ENCODE peak calls at places on chromosome X, in nine cellular contexts. R is C1 segment of cervical spinal cord, E is EL, I is breast epithelium, H is NCI-H510A treated with DMSO at 0.1 percent for 48 hours, X is hepatocyte, S is aorta, Z is fibroblast of the conjunctiva, C is G401. N is an unnamed sample.

GRCh38 chrX:155632424-155633100 is 19.8 kb upstream of the TMLHE start:
- DNase-seq in S (no peak), C (no peak), Z (no peak), R (no peak), H (no peak), I (no peak), X (no peak), E (peak), N (no peak)

GRCh38 chrX:105515561-105515960 is 295.1 kb upstream of the TEX13A start:
- DNase-seq in I (no peak), E (no peak), Z (no peak), H (no peak), S (no peak), R (no peak), C (no peak), X (no peak), N (no peak)

GRCh38 chrX:123487674-123488073 is 245.2 kb downstream of the THOC2 start:
- DNase-seq in S (no peak), H (no peak), Z (no peak), R (no peak), C (no peak), X (no peak), E (peak), I (no peak), N (no peak)

GRCh38 chrX:69179380-69179911 is 14.2 kb upstream of the PJA1 start:
- DNase-seq in I (no peak), R (no peak), X (peak), E (no peak), H (peak), Z (no peak), C (peak), S (no peak), N (no peak)

GRCh38 chrX:10077425-10078188 is 79.2 kb upstream of the CLCN4 start:
- DNase-seq in S (no peak), Z (no peak), R (no peak), H (no peak), C (no peak), X (no peak), I (no peak), E (peak), N (no peak)

GRCh38 chrX:66030505-66031317 is 9.2 kb downstream of the VSIG4 start:
- DNase-seq in R (no peak), E (peak), H (no peak), Z (no peak), S (no peak), I (no peak), X (peak), C (peak), N (no peak)

GRCh38 chrX:154428176-154429171 is at the start of gene ATP6AP1:
- DNase-seq in I (peak), E (peak), S (peak), X (peak), Z (peak), H (peak), R (no peak), C (peak), N (peak)

GRCh38 chrX:18833071-18833731 is 125.8 kb downstream of the PPEF1 start:
- DNase-seq in I (no peak), X (no peak), R (no peak), C (peak), E (no peak), H (peak), Z (peak), S (peak), N (peak)